ENCODE peak calls at places on chromosome 9, in six cellular contexts. W is SK-N-SH, A is HCT116, F is endothelial cell of umbilical vein, K is mesenchymal stem cell, H is OCI-LY7. I is an unnamed sample. For H3K36me3 and H3K4me1, the result is how much of the 10 kb centered on the place peaks cover.

GRCh38 chr9:116940614-116941215 is 253.6 kb downstream of the TRIM32 start:
- DNase-seq in W (no peak), F (no peak), A (no peak), K (no peak), H (no peak), I (peak)

GRCh38 chr9:27184556-27185351 is 75.7 kb downstream of the TEK start:
- DNase-seq in F (peak), A (no peak), H (no peak), K (peak), W (no peak), I (no peak)

GRCh38 chr9:113488490-113488889 is 25.0 kb downstream of the RGS3 start:
- DNase-seq in H (no peak), W (no peak), A (no peak), F (no peak), K (no peak), I (peak)

GRCh38 chr9:134175291-134175807 is 11.0 kb upstream of the RNU6ATAC start:
- DNase-seq in K (no peak), F (no peak), H (peak), W (peak), A (no peak), I (no peak)

GRCh38 chr9:134260801-134261200 is 65.5 kb upstream of the RXRA start:
- DNase-seq in W (no peak), A (no peak), H (no peak), F (no peak), K (no peak), I (no peak)

GRCh38 chr9:133726401-133727276 is 11.5 kb downstream of the SARDH start:
- DNase-seq in K (peak), H (peak), W (peak), A (peak), F (peak), I (peak)

GRCh38 chr9:88804289-88804596 is 187.0 kb upstream of the S1PR3 start:
- DNase-seq in H (no peak), F (no peak), K (no peak), W (no peak), A (no peak), I (no peak)

GRCh38 chr9:137294091-137294683 is 7.9 kb downstream of the NRARP start:
- DNase-seq in H (peak), A (peak), F (peak), K (peak), W (peak), I (peak)

GRCh38 chr9:77421506-77422265 is 226.4 kb downstream of the GNA14 start:
- DNase-seq in H (no peak), W (no peak), K (no peak), A (no peak), F (peak), I (peak)

GRCh38 chr9:89000973-89001916 is 10.0 kb downstream of the S1PR3 start:
- DNase-seq in F (peak), K (peak), W (peak), H (peak), A (peak), I (peak)

GRCh38 chr9:35748858-35749514 is at the start of the genes GBA2 and RGP1:
- DNase-seq in H (peak), K (peak), F (peak), W (peak), A (peak), I (peak)

GRCh38 chr9:133371261-133371711 is 4.6 kb downstream of the SURF4 start:
- DNase-seq in H (no peak), W (no peak), F (no peak), A (no peak), K (no peak), I (no peak)

GRCh38 chr9:107767711-107768110 is 278.1 kb upstream of the KLF4 start:
- DNase-seq in K (no peak), W (no peak), F (no peak), H (no peak), A (no peak), I (no peak)

GRCh38 chr9:107770716-107771115 is 281.1 kb upstream of the KLF4 start:
- DNase-seq in K (no peak), A (no peak), H (no peak), F (no peak), W (no peak), I (no peak)

GRCh38 chr9:107772988-107773387 is 283.4 kb upstream of the KLF4 start:
- DNase-seq in H (no peak), A (no peak), K (no peak), W (no peak), F (no peak), I (no peak)

GRCh38 chr9:107768224-107768623 is 278.7 kb upstream of the KLF4 start:
- DNase-seq in H (no peak), W (no peak), K (no peak), A (no peak), F (peak), I (no peak)
- H2AFZ ChIP-seq in H (no peak), W (no peak), K (no peak), A (no peak), F (peak), I (no peak)

GRCh38 chr9:3578786-3579185 is 53.0 kb upstream of the RFX3 start:
- DNase-seq in H (no peak), F (no peak), K (peak), A (no peak), W (no peak), I (peak)
- H3K36me3 ChIP-seq in H (under half), F (under half), K (under half), A (under half), W (under half), I (under half)

GRCh38 chr9:34594177-34594576 is 4.7 kb upstream of the CNTFR start:
- DNase-seq in W (no peak), F (no peak), H (no peak), A (no peak), K (no peak), I (no peak)
- H3K4me1 ChIP-seq in W (under half), F (under half), H (under half), A (under half), K (under half), I (under half)

DNA sequence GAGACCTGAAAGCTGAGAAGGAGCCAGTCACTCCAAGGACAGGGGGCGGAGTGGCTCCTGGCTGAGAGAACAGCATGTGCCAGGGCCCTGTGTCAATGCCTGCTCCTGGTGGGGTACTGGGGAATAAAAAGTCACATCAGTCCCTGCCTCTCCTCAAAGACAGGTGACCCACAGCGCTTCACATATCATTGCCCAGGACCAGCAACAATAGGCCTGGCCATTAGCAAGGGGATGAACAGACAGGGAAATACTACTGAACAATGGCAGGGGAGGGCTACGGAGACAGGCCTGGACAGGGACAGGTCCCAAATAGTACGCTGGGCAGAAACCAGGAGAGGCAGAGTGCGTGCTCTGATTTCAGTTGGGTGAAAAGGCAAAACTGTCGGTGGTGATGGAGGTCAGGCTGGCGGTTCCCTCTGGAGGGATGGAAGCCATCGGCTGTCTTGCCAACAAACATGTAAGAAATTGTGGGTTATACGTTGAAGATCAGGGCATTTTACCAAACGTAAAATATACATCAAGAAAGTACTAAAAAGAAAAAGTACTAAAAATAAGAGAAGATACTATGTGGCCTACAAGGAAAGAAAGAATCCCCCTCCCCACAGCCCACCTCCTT is 64.2 kb downstream of the C9orf50 start:
- DNase-seq in K (no peak), F (no peak), H (no peak), W (no peak), A (no peak), I (no peak)
- H2AFZ ChIP-seq in K (no peak), F (no peak), H (no peak), W (peak), A (no peak), I (no peak)